ENCODE peak calls at places on chromosomes 1 and 21, in four cellular contexts. T is activated CD4-positive, CD25-positive, alpha-beta regulatory T cell treated with anti-CD3 and anti-CD28 coated beads, Interleukin-2, amount 50 U/mL, for 72 hours; P is activated CD8-positive, alpha-beta memory T cell treated with anti-CD3 and anti-CD28 coated beads, Interleukin-2, amount 50 U/mL, for 48 hours; I is GM03348. D is an unnamed sample.

GRCh38 chr1:76727520-76727919 is 139.8 kb upstream of the ST6GALNAC5 start:
- DNase-seq in T (no peak), P (no peak), I (no peak), D (no peak)

GRCh38 chr1:156373546-156373945 is 4.5 kb downstream of the RHBG start:
- DNase-seq in T (no peak), P (no peak), I (no peak), D (no peak)

GRCh38 chr1:65247419-65248359 is 61.7 kb upstream of the DNAJC6 start:
- DNase-seq in T (no peak), P (no peak), I (peak; percentile 65), D (peak; percentile 79)

GRCh38 chr21:35637431-35637830 is 422.9 kb downstream of the SETD4 start:
- DNase-seq in T (no peak), P (no peak), I (no peak), D (peak; percentile 90)

GRCh38 chr1:25913166-25913565 is 6.9 kb upstream of the STMN1 start:
- DNase-seq in T (no peak), P (no peak), I (no peak), D (no peak)

GRCh38 chr1:223153177-223154119 is 10.4 kb upstream of the TLR5 start:
- DNase-seq in T (no peak), P (no peak), I (no peak), D (peak; percentile 66)

GRCh38 chr1:179510038-179510437 is 65.7 kb downstream of the NPHS2 start:
- DNase-seq in T (no peak), P (no peak), I (no peak), D (no peak)

GRCh38 chr1:212621043-212621829 is 12.7 kb downstream of the ATF3 start:
- DNase-seq in T (no peak), P (no peak), I (no peak), D (no peak)

GRCh38 chr1:67836769-67837168 is 3.5 kb upstream of the GNG12 start:
- DNase-seq in T (no peak), P (no peak), I (no peak), D (no peak)

GRCh38 chr1:80988896-80989295 is 811.8 kb upstream of the ADGRL2 start:
- DNase-seq in T (no peak), P (no peak), I (no peak), D (peak; percentile 48)

GRCh38 chr1:41410462-41410861 is 49.2 kb downstream of the FOXO6 start:
- DNase-seq in T (no peak), P (no peak), I (no peak), D (no peak)

GRCh38 chr1:189821838-189822237 is 655.8 kb downstream of the BRINP3 start:
- DNase-seq in T (no peak), P (no peak), I (no peak), D (no peak)

GRCh38 chr1:38559180-38559874 is 300.2 kb downstream of the RRAGC start:
- DNase-seq in T (peak; percentile 79), P (peak; percentile 84), I (no peak), D (no peak)

GRCh38 chr1:84693774-84694173 is 3.5 kb upstream of the SSX2IP start:
- DNase-seq in T (no peak), P (no peak), I (no peak), D (peak; percentile 5)

GRCh38 chr1:5164155-5164554 is 509.7 kb downstream of the AJAP1 start:
- DNase-seq in T (no peak), P (no peak), I (no peak), D (no peak)

GRCh38 chr1:89260575-89261275 is 11.9 kb downstream of the GBP5 start:
- DNase-seq in T (no peak), P (no peak), I (peak; percentile 55), D (no peak)

GRCh38 chr1:214044438-214045214 is 56.9 kb downstream of the PROX1 start:
- DNase-seq in T (no peak), P (no peak), I (no peak), D (no peak)

GRCh38 chr21:28207776-28208175 is 784.9 kb downstream of the LTN1 start:
- DNase-seq in T (no peak), P (no peak), I (peak; percentile 72), D (peak; percentile 57)

GRCh38 chr21:38139380-38140168 is 117.2 kb upstream of the KCNJ15 start:
- DNase-seq in T (no peak), P (no peak), I (no peak), D (peak; percentile 81)

GRCh38 chr1:70143052-70143659 is 62.2 kb downstream of the LRRC40 start:
- DNase-seq in T (no peak), P (no peak), I (peak; percentile 48), D (peak; percentile 72)

GRCh38 chr1:208917281-208917680 is 666.2 kb upstream of the CAMK1G start:
- DNase-seq in T (no peak), P (no peak), I (no peak), D (no peak)

GRCh38 chr1:211490821-211491415 is 1.0 kb downstream of the RD3 start:
- DNase-seq in T (no peak), P (no peak), I (no peak), D (no peak)

GRCh38 chr1:213947200-213947775 is 40.5 kb upstream of the PROX1 start:
- DNase-seq in T (no peak), P (no peak), I (no peak), D (no peak)